ENCODE peak calls at places on chromosome 5, in four cellular contexts. F is NT2/D1; R is T-helper 17 cell; Y is effector CD8-positive, alpha-beta T cell. A is an unnamed sample.

GRCh38 chr5:68381909-68382308 is 166.4 kb downstream of the PIK3R1 start:
- DNase-seq in R (no peak), F (no peak), Y (no peak), A (no peak)

GRCh38 chr5:84131372-84131771 is 253.3 kb downstream of the EDIL3 start:
- DNase-seq in R (no peak), Y (no peak), F (no peak), A (no peak)

GRCh38 chr5:149379807-149380374 is 799 bp upstream of the IL17B start:
- DNase-seq in Y (no peak), F (no peak), R (no peak), A (no peak)

GRCh38 chr5:87327998-87328397 is 60.3 kb downstream of the RASA1 start:
- DNase-seq in R (no peak), Y (no peak), F (no peak), A (no peak)

GRCh38 chr5:1670342-1670741 is 129.3 kb downstream of the MRPL36 start:
- DNase-seq in F (no peak), R (no peak), Y (no peak), A (no peak)

GRCh38 chr5:38994329-38994927 is 79.8 kb downstream of the RICTOR start:
- DNase-seq in R (no peak), Y (no peak), F (peak), A (peak)

GRCh38 chr5:42168091-42168670 is 243.1 kb downstream of the FBXO4 start:
- DNase-seq in Y (no peak), R (no peak), F (peak), A (no peak)

GRCh38 chr5:8756498-8757084 is 789.3 kb downstream of the SEMA5A start:
- DNase-seq in F (peak), R (no peak), Y (no peak), A (peak)

GRCh38 chr5:95631265-95631957 is 11.5 kb downstream of the GPR150 start:
- DNase-seq in Y (no peak), R (no peak), F (no peak), A (no peak)

GRCh38 chr5:45512521-45512920 is 183.7 kb downstream of the HCN1 start:
- DNase-seq in R (no peak), F (no peak), Y (no peak), A (no peak)

GRCh38 chr5:124583469-124584350 is 162.7 kb downstream of the ZNF608 start:
- DNase-seq in Y (no peak), F (no peak), R (no peak), A (no peak)

GRCh38 chr5:128498844-128499455 is 39.1 kb downstream of the FBN2 start:
- DNase-seq in F (no peak), Y (no peak), R (no peak), A (no peak)

GRCh38 chr5:140043508-140043872 is 391 bp upstream of the NRG2 start:
- DNase-seq in F (no peak), R (no peak), Y (no peak), A (no peak)

GRCh38 chr5:113022661-113023060 is 46.1 kb downstream of the DCP2 start:
- DNase-seq in F (no peak), R (no peak), Y (no peak), A (no peak)

GRCh38 chr5:83516361-83516760 is 44.8 kb downstream of the VCAN start:
- DNase-seq in F (no peak), R (no peak), Y (no peak), A (no peak)